ENCODE peak calls at places on chromosomes 12 and 14, in nine cellular contexts. K, U, O, S, M, E, V, B and Q are unnamed samples.

GRCh38 chr12:4771172-4771959 is 51.2 kb downstream of the GALNT8 start:
- DNase-seq in K (no peak), U (no peak), O (no peak), S (no peak), M (no peak), E (no peak), V (no peak), B (no peak), Q (no peak)

GRCh38 chr12:113289361-113289760 is 45.5 kb downstream of the SLC8B1 start:
- DNase-seq in K (no peak), U (no peak), O (no peak), S (no peak), M (no peak), E (no peak), V (no peak), B (no peak), Q (no peak)

GRCh38 chr14:76090611-76091010 is 61.1 kb upstream of the GPATCH2L start:
- DNase-seq in K (no peak), U (no peak), O (no peak), S (no peak), M (no peak), E (no peak), V (no peak), B (no peak), Q (no peak)

GRCh38 chr12:53205747-53206146 is 1.3 kb downstream of the ITGB7 start:
- DNase-seq in K (peak), U (peak), O (no peak), S (no peak), M (no peak), E (peak), V (no peak), B (peak), Q (peak)

GRCh38 chr12:62785941-62786559 is 148.9 kb downstream of the PPM1H start:
- DNase-seq in K (no peak), U (no peak), O (no peak), S (no peak), M (no peak), E (peak), V (peak), B (no peak), Q (no peak)

GRCh38 chr14:32408018-32408417 is 78.9 kb downstream of the AKAP6 start:
- DNase-seq in K (no peak), U (no peak), O (peak), S (peak), M (no peak), E (peak), V (no peak), B (no peak), Q (no peak)

GRCh38 chr12:46332260-46332659 is 40.3 kb downstream of the SLC38A2 start:
- DNase-seq in K (no peak), U (no peak), O (no peak), S (no peak), M (no peak), E (peak), V (no peak), B (no peak), Q (no peak)

GRCh38 chr14:36625014-36625413 is 36.6 kb upstream of the PAX9 start:
- DNase-seq in K (no peak), U (no peak), O (no peak), S (no peak), M (no peak), E (no peak), V (no peak), B (no peak), Q (no peak)

GRCh38 chr12:128976120-128976519 is 122.8 kb downstream of the GLT1D1 start:
- DNase-seq in K (no peak), U (no peak), O (no peak), S (peak), M (no peak), E (no peak), V (no peak), B (no peak), Q (no peak)

GRCh38 chr12:57110189-57111045 is 745 bp downstream of the STAT6 start:
- DNase-seq in K (peak), U (peak), O (peak), S (peak), M (peak), E (peak), V (no peak), B (peak), Q (peak)

GRCh38 chr12:124767075-124767821 is 96.4 kb downstream of the SCARB1 start:
- DNase-seq in K (peak), U (peak), O (peak), S (peak), M (peak), E (peak), V (peak), B (peak), Q (peak)

GRCh38 chr12:45234134-45234865 is 18.4 kb downstream of the ANO6 start:
- DNase-seq in K (no peak), U (no peak), O (no peak), S (peak), M (no peak), E (peak), V (no peak), B (no peak), Q (no peak)

GRCh38 chr14:24145700-24146621 is at the start of gene PSME2:
- DNase-seq in K (no peak), U (no peak), O (no peak), S (no peak), M (no peak), E (no peak), V (no peak), B (no peak), Q (no peak)

GRCh38 chr14:23153891-23154796 is 29.3 kb downstream of the SLC7A8 start:
- DNase-seq in K (no peak), U (no peak), O (peak), S (peak), M (peak), E (peak), V (peak), B (no peak), Q (no peak)

GRCh38 chr14:79369359-79370332 is 841.7 kb downstream of the DIO2 start:
- DNase-seq in K (no peak), U (no peak), O (no peak), S (no peak), M (no peak), E (peak), V (no peak), B (no peak), Q (no peak)

GRCh38 chr14:99261916-99262787 is 9.8 kb downstream of the BCL11B start:
- DNase-seq in K (peak), U (no peak), O (no peak), S (no peak), M (no peak), E (no peak), V (no peak), B (no peak), Q (no peak)

GRCh38 chr14:100428727-100429126 is 105.6 kb downstream of the SLC25A47 start:
- DNase-seq in K (no peak), U (no peak), O (no peak), S (no peak), M (no peak), E (peak), V (no peak), B (no peak), Q (no peak)

GRCh38 chr12:131357152-131357747 is 353.6 kb upstream of the SFSWAP start:
- DNase-seq in K (no peak), U (no peak), O (no peak), S (no peak), M (no peak), E (no peak), V (no peak), B (no peak), Q (no peak)

GRCh38 chr14:75439989-75440388 is 12.2 kb downstream of the JDP2 start:
- DNase-seq in K (no peak), U (no peak), O (no peak), S (no peak), M (no peak), E (no peak), V (no peak), B (no peak), Q (no peak)

GRCh38 chr14:52900731-52901130 is 50.1 kb downstream of the FERMT2 start:
- DNase-seq in K (no peak), U (no peak), O (no peak), S (no peak), M (no peak), E (peak), V (no peak), B (no peak), Q (no peak)

GRCh38 chr14:64970776-64971451 is 1.2 kb downstream of the RAB15 start:
- DNase-seq in K (no peak), U (no peak), O (no peak), S (no peak), M (peak), E (no peak), V (peak), B (no peak), Q (no peak)

GRCh38 chr12:81450920-81451739 is 308.0 kb downstream of the PPFIA2 start:
- DNase-seq in K (no peak), U (no peak), O (no peak), S (peak), M (no peak), E (peak), V (peak), B (peak), Q (peak)